ENCODE peak calls at places on chromosomes 5 and 9, in nine cellular contexts. G is CD4-positive, alpha-beta T cell; I is left ventricle myocardium inferior; L is AG04449; E is brain microvascular endothelial cell; A is H9; S is gastrocnemius medialis; F is foreskin keratinocyte; Z is lower leg skin. V is an unnamed sample.

GRCh38 chr9:96014078-96014477 is 138.6 kb downstream of the ERCC6L2 start:
- DNase-seq in I (no peak), L (no peak), S (no peak), A (no peak), Z (no peak), E (no peak), G (peak), F (no peak), V (no peak)

GRCh38 chr5:3609120-3609681 is 13.6 kb downstream of the IRX1 start:
- DNase-seq in I (no peak), L (no peak), A (no peak), F (no peak), S (no peak), Z (no peak), G (no peak), E (no peak), V (no peak)

GRCh38 chr5:161703528-161703927 is 18.0 kb downstream of the GABRA6 start:
- DNase-seq in F (no peak), E (no peak), S (no peak), L (no peak), A (no peak), G (no peak), Z (no peak), I (no peak), V (no peak)

GRCh38 chr9:21677387-21677786 is 125.0 kb upstream of the MTAP start:
- DNase-seq in A (no peak), S (no peak), Z (no peak), G (no peak), L (no peak), F (no peak), I (no peak), E (no peak), V (no peak)

GRCh38 chr9:136743639-136744211 is 985 bp upstream of the LCN10 start:
- DNase-seq in I (no peak), F (no peak), L (no peak), Z (no peak), E (no peak), S (no peak), A (no peak), G (no peak), V (no peak)

GRCh38 chr9:132200706-132201105 is 38.8 kb downstream of the NTNG2 start:
- DNase-seq in L (no peak), G (no peak), A (no peak), E (no peak), I (no peak), S (no peak), Z (no peak), F (no peak), V (no peak)

GRCh38 chr5:102600964-102601363 is 102.2 kb upstream of the SLCO6A1 start:
- DNase-seq in I (no peak), L (no peak), A (no peak), E (peak), S (no peak), Z (no peak), G (no peak), F (no peak), V (no peak)

GRCh38 chr5:375336-375920 is 53.9 kb downstream of the AHRR start:
- DNase-seq in Z (peak), E (no peak), F (no peak), L (no peak), G (no peak), A (peak), S (no peak), I (no peak), V (peak)

GRCh38 chr5:89315194-89315593 is 432.2 kb upstream of the MEF2C start:
- DNase-seq in Z (no peak), I (no peak), S (no peak), E (peak), G (no peak), A (no peak), L (no peak), F (no peak), V (no peak)

GRCh38 chr5:138472353-138472752 is 7.1 kb downstream of the EGR1 start:
- DNase-seq in Z (no peak), A (peak), G (no peak), L (no peak), I (no peak), E (no peak), F (no peak), S (no peak), V (no peak)

GRCh38 chr9:126443144-126443543 is 116.5 kb downstream of the MVB12B start:
- DNase-seq in Z (peak), F (no peak), L (no peak), A (peak), S (no peak), G (no peak), E (no peak), I (no peak), V (no peak)

GRCh38 chr5:157295247-157295646 is 29.3 kb downstream of the CYFIP2 start:
- DNase-seq in A (no peak), L (no peak), I (no peak), Z (no peak), S (no peak), F (no peak), E (no peak), G (no peak), V (no peak)

GRCh38 chr5:91069364-91069763 is 313.8 kb downstream of the ARRDC3 start:
- DNase-seq in S (no peak), G (no peak), Z (no peak), I (no peak), F (no peak), A (no peak), L (no peak), E (no peak), V (no peak)
- TF ChIP-seq CTCF in S (no peak), G (no peak), Z (no peak), I (no peak), F (no peak), A (no peak), L (no peak), E (no peak), V (no peak)

GRCh38 chr5:61277190-61277589 is 54.9 kb upstream of the ZSWIM6 start:
- DNase-seq in G (no peak), A (peak), S (no peak), E (peak), I (no peak), L (no peak), Z (no peak), F (no peak), V (no peak)

GRCh38 chr5:61275841-61276240 is 56.2 kb upstream of the ZSWIM6 start:
- DNase-seq in Z (no peak), I (peak), L (no peak), S (peak), F (no peak), E (peak), G (no peak), A (no peak), V (no peak)

GRCh38 chr5:61280205-61280604 is 51.9 kb upstream of the ZSWIM6 start:
- DNase-seq in G (no peak), S (no peak), A (no peak), E (peak), F (peak), Z (no peak), I (no peak), L (no peak), V (no peak)

GRCh38 chr5:61279725-61280124 is 52.3 kb upstream of the ZSWIM6 start:
- DNase-seq in G (no peak), L (no peak), F (no peak), S (no peak), E (no peak), Z (no peak), I (no peak), A (no peak), V (no peak)

GRCh38 chr5:61277781-61278180 is 54.3 kb upstream of the ZSWIM6 start:
- DNase-seq in F (peak), L (no peak), A (no peak), S (no peak), E (no peak), I (no peak), G (no peak), Z (no peak), V (peak)
- TF ChIP-seq CTCF in F (no peak), L (no peak), A (no peak), S (no peak), E (no peak), I (no peak), G (no peak), Z (no peak), V (no peak)

GRCh38 chr9:37919166-37919955 is 15.4 kb upstream of the SLC25A51 start:
- DNase-seq in F (no peak), G (no peak), L (no peak), Z (peak), E (no peak), A (no peak), S (no peak), I (no peak), V (no peak)
- TF ChIP-seq CTCF in F (no peak), G (no peak), L (no peak), Z (no peak), E (no peak), A (no peak), S (no peak), I (no peak), V (no peak)

GRCh38 chr5:61823796-61824195 is 482.2 kb upstream of the KIF2A start:
- DNase-seq in G (no peak), F (no peak), S (no peak), E (no peak), A (no peak), Z (no peak), L (no peak), I (no peak), V (no peak)
- TF ChIP-seq CTCF in G (no peak), F (no peak), S (no peak), E (no peak), A (no peak), Z (no peak), L (no peak), I (no peak), V (no peak)

DNA sequence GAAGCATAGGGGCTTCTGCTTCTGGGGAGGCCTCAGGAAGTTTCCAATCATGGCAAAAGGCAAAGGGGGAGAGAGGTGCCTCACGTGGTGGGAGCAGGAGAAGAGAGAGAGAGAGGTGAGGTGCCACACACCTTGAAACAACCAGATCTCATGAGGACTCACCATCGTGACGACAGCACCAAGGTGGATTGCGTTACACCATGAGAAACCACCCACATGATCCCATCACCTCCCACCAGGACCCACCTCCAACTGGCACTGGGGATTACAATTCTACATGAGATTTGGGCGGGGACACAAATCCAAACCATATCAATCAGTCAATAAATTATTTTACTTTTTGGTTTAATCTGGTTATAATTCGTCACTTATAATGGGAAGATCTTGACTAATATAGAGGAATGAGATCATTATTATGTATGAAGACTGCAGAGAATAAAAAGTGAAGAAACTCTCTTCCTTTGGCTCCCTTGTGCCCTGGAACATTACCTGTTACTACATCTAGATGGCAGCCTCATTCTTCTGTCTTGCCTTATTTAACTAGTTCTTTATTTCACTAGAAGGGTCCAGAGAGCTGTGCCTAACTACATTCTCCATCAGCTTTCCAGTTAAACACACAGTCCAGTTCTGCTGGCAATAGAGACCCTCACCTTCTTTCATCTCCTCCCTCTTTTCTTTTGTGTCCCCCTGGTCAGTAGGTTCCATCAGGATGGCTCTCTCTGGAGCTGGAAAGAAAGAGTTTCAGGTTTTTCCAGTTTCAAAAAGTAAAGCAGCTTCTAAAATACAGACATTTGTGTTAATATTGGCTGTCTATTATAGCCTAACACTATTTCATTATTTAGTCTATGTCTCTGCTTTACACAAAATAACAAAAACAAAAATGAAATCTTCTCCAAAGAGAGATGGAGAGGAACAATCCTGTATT is 21.7 kb upstream of the SPINK7 start:
- DNase-seq in I (no peak), A (peak), S (no peak), G (no peak), E (peak), F (no peak), L (no peak), Z (no peak), V (no peak)
- TF ChIP-seq CTCF in I (peak), A (peak), S (no peak), G (peak), E (peak), F (peak), L (peak), Z (no peak), V (peak)

GRCh38 chr9:120928720-120929389 is 2.3 kb upstream of the TRAF1 start:
- DNase-seq in A (peak), S (peak), I (peak), F (no peak), L (no peak), G (peak), E (no peak), Z (peak), V (no peak)
- TF ChIP-seq CTCF in A (peak), S (peak), I (peak), F (peak), L (peak), G (no peak), E (no peak), Z (no peak), V (peak)

V was measured in osteocyte.